ENCODE peak calls at places on chromosomes 2 and 18, in eight cellular contexts. L is nephron progenitor cell, Q is AG09319, Y is right atrium auricular region, T is astrocyte of the cerebellum, E is astrocyte of the spinal cord, C is adrenal gland, B is left ventricle myocardium inferior. N is an unnamed sample.

GRCh38 chr18:28359177-28359576 is 182.2 kb upstream of the CDH2 start:
- DNase-seq in L (no peak), Q (no peak), Y (no peak), T (no peak), E (no peak), C (no peak), B (no peak), N (no peak)

GRCh38 chr2:224520064-224520463 is 65.1 kb downstream of the CUL3 start:
- DNase-seq in L (no peak), Q (no peak), Y (no peak), T (peak; percentile 34), E (peak; percentile 80), C (no peak), B (no peak), N (no peak)

GRCh38 chr2:86291328-86291662 is 46.1 kb downstream of the REEP1 start:
- DNase-seq in L (no peak), Q (no peak), Y (no peak), T (no peak), E (no peak), C (no peak), B (no peak), N (peak; percentile 21)

GRCh38 chr2:239536186-239536585 is 135.4 kb upstream of the HDAC4 start:
- DNase-seq in L (no peak), Q (no peak), Y (no peak), T (no peak), E (no peak), C (no peak), B (no peak), N (no peak)

GRCh38 chr2:111986116-111986900 is 68.8 kb upstream of the TMEM87B start:
- DNase-seq in L (no peak), Q (no peak), Y (no peak), T (no peak), E (peak; percentile 18), C (no peak), B (no peak), N (no peak)

GRCh38 chr18:42929181-42929580 is 186.3 kb downstream of the RIT2 start:
- DNase-seq in L (no peak), Q (no peak), Y (no peak), T (no peak), E (no peak), C (no peak), B (no peak), N (no peak)

GRCh38 chr2:1136071-1136470 is 185.4 kb downstream of the SNTG2 start:
- DNase-seq in L (no peak), Q (no peak), Y (no peak), T (no peak), E (no peak), C (no peak), B (no peak), N (no peak)

GRCh38 chr2:9249036-9249800 is 42.6 kb downstream of the ASAP2 start:
- DNase-seq in L (no peak), Q (no peak), Y (no peak), T (no peak), E (peak; percentile 42), C (no peak), B (no peak), N (no peak)

GRCh38 chr2:167943877-167944276 is 303.5 kb downstream of the STK39 start:
- DNase-seq in L (no peak), Q (no peak), Y (no peak), T (no peak), E (peak; percentile 29), C (no peak), B (no peak), N (no peak)

GRCh38 chr2:44793322-44793870 is 148.1 kb upstream of the SIX3 start:
- DNase-seq in L (peak; percentile 68), Q (no peak), Y (peak; percentile 32), T (peak; percentile 6), E (peak; percentile 32), C (no peak), B (no peak), N (no peak)

GRCh38 chr2:211364911-211365310 is 808.5 kb downstream of the CPS1 start:
- DNase-seq in L (no peak), Q (no peak), Y (no peak), T (no peak), E (no peak), C (no peak), B (no peak), N (no peak)

GRCh38 chr2:112924348-112924747 is 13.4 kb downstream of the IL37 start:
- DNase-seq in L (no peak), Q (no peak), Y (no peak), T (no peak), E (no peak), C (no peak), B (no peak), N (no peak)

GRCh38 chr2:16258350-16258749 is 318.0 kb downstream of the MYCN start:
- DNase-seq in L (no peak), Q (no peak), Y (no peak), T (no peak), E (no peak), C (no peak), B (no peak), N (no peak)

GRCh38 chr2:140451324-140451723 is 1671.1 kb upstream of the NXPH2 start:
- DNase-seq in L (no peak), Q (no peak), Y (no peak), T (no peak), E (no peak), C (no peak), B (no peak), N (no peak)

GRCh38 chr2:114201781-114202180 is 240.7 kb upstream of the DPP10 start:
- DNase-seq in L (no peak), Q (no peak), Y (no peak), T (no peak), E (no peak), C (no peak), B (no peak), N (no peak)

GRCh38 chr2:158024288-158024898 is 77.3 kb upstream of the UPP2 start:
- DNase-seq in L (peak; percentile 66), Q (peak; percentile 15), Y (no peak), T (peak; percentile 13), E (peak; percentile 55), C (peak; percentile 45), B (peak; percentile 21), N (no peak)

GRCh38 chr2:218032336-218033171 is 29.8 kb upstream of the TNS1 start:
- DNase-seq in L (no peak), Q (no peak), Y (peak; percentile 55), T (no peak), E (no peak), C (no peak), B (no peak), N (peak; percentile 83)

GRCh38 chr2:25453199-25453903 is 111.6 kb upstream of the DNMT3A start:
- DNase-seq in L (no peak), Q (no peak), Y (no peak), T (no peak), E (peak; percentile 8), C (no peak), B (no peak), N (no peak)

GRCh38 chr2:39728941-39729351 is 50.1 kb downstream of the THUMPD2 start:
- DNase-seq in L (peak; percentile 39), Q (no peak), Y (no peak), T (no peak), E (peak; percentile 26), C (peak; percentile 46), B (no peak), N (no peak)

GRCh38 chr18:70491734-70492348 is 203.0 kb downstream of the SOCS6 start:
- DNase-seq in L (peak; percentile 73), Q (no peak), Y (no peak), T (peak; percentile 9), E (peak; percentile 40), C (peak; percentile 63), B (no peak), N (no peak)

GRCh38 chr18:13726972-13727331 is 479 bp downstream of the RNMT start:
- DNase-seq in L (peak; percentile 68), Q (no peak), Y (peak; percentile 72), T (peak; percentile 15), E (no peak), C (peak; percentile 76), B (peak; percentile 41), N (peak; percentile 87)

GRCh38 chr2:134228493-134228903 is 25.4 kb upstream of the MGAT5 start:
- DNase-seq in L (no peak), Q (no peak), Y (no peak), T (no peak), E (no peak), C (no peak), B (no peak), N (no peak)
- TF ChIP-seq CTCF in L (no peak), Q (peak; percentile 21), Y (peak; percentile 57), T (peak; percentile 32), E (peak; percentile 42), C (no peak), B (peak; percentile 47), N (peak; percentile 33)

DNA sequence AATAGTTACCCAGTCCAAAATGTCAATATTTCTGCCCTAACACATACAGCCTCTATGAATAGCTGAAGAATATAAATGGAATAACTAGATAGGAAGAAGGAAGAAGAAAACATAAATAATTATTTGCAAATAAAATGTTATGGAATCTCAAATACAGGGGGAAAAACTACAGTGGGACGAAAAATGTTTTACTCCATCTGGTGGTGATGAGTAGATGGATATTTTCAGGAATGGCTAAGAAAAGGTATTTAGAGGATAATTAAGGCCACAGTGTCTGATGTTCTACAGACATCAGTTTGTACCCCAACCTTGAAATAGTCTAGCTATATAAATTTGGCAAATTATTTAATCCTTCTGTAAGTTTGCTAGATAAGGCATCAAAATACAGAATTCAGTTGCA is 178.1 kb upstream of the FSHR start:
- DNase-seq in L (no peak), Q (no peak), Y (no peak), T (peak; percentile 0), E (no peak), C (no peak), B (no peak), N (no peak)
- TF ChIP-seq CTCF in L (no peak), Q (no peak), Y (peak; percentile 38), T (no peak), E (no peak), C (no peak), B (peak; percentile 38), N (peak; percentile 36)

DNA sequence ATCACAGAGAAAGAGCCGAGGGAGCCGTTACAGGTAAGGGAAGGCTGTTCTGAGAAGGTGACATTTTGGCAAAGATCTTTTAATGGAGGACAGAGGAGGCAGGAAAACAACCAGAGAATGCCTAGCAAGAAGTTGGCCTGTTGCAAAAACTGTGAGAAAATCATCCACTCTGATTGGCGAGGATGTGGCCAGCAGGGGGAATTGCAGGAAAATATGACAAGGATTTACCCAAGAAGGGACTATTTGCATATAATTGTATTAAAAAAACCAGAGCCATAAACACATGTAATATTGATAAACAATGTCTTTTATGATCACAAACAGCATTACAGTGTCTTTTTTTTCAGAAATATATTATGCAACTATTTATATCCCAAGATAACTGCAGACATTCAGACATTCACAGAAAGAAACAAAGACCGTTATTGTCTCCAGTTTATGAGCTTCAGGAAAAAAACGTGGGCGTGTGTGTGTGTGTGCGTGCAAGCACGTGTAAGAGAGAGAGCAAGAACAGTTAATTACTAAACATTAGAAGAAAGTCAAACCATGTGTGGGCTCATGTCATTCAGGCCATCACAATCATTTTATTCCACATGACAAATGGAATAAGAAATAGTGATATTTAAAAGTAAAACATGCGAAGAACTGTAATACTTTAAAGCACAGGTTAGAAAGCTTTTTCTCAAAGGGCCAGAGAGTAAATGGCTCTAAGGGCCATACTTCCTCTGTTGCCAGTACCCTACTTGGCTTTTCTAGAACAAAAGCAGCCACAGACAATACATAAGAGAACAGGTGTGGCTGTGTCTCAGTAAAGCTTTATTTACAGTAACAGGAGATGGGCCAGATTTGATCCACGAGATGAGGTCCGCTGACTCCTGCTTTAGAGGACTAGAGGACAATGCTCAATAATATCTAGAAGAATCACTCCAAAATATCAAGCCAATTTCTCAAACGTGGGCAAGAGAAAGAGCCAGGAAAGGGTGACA is 324.1 kb downstream of the DLGAP1 start:
- DNase-seq in L (no peak), Q (no peak), Y (no peak), T (no peak), E (no peak), C (no peak), B (no peak), N (no peak)
- TF ChIP-seq CTCF in L (no peak), Q (peak; percentile 8), Y (peak; percentile 34), T (no peak), E (no peak), C (no peak), B (no peak), N (no peak)

GRCh38 chr2:138922973-138923563 is 142.9 kb upstream of the NXPH2 start:
- DNase-seq in L (no peak), Q (no peak), Y (no peak), T (peak; percentile 34), E (peak; percentile 54), C (no peak), B (no peak), N (no peak)
- TF ChIP-seq CTCF in L (peak; percentile 59), Q (peak; percentile 14), Y (peak; percentile 39), T (no peak), E (peak; percentile 48), C (no peak), B (peak; percentile 25), N (peak; percentile 71)